ENCODE peak calls at places on chromosomes 13 and 19, in seven cellular contexts. One of them, this sample, is unnamed.

GRCh38 chr13:51211910-51212309 is 10.3 kb upstream of the FAM124A start:
- DNase-seq in K562: no peak
- DNase-seq in fibroblast of lung: no peak
- DNase-seq in A549: no peak
- DNase-seq in pancreas: no peak
- DNase-seq in Panc1: no peak
- DNase-seq in aorta: no peak
- DNase-seq in this sample: no peak

GRCh38 chr19:30287259-30287658 is 84.9 kb upstream of the ZNF536 start:
- DNase-seq in K562: no peak
- DNase-seq in fibroblast of lung: no peak
- DNase-seq in A549: no peak
- DNase-seq in pancreas: no peak
- DNase-seq in Panc1: no peak
- DNase-seq in aorta: no peak
- DNase-seq in this sample: no peak

GRCh38 chr13:76783798-76784197 is 102.4 kb downstream of the KCTD12 start:
- DNase-seq in K562: no peak
- DNase-seq in fibroblast of lung: no peak
- DNase-seq in A549: no peak
- DNase-seq in pancreas: no peak
- DNase-seq in Panc1: no peak
- DNase-seq in aorta: no peak
- DNase-seq in this sample: no peak

GRCh38 chr13:66844933-66845332 is 385.2 kb downstream of the PCDH9 start:
- DNase-seq in K562: no peak
- DNase-seq in fibroblast of lung: no peak
- DNase-seq in A549: no peak
- DNase-seq in pancreas: no peak
- DNase-seq in Panc1: no peak
- DNase-seq in aorta: no peak
- DNase-seq in this sample: no peak

GRCh38 chr13:98509271-98510155 is 67.4 kb downstream of the STK24 start:
- DNase-seq in K562: peak; percentile 80
- DNase-seq in fibroblast of lung: peak; percentile 89
- DNase-seq in A549: peak; percentile 76
- DNase-seq in pancreas: no peak
- DNase-seq in Panc1: no peak
- DNase-seq in aorta: peak; percentile 81
- DNase-seq in this sample: no peak

GRCh38 chr19:54421521-54421920 is 6.3 kb downstream of the TTYH1 start:
- DNase-seq in K562: peak; percentile 1
- DNase-seq in fibroblast of lung: no peak
- DNase-seq in A549: no peak
- DNase-seq in pancreas: no peak
- DNase-seq in Panc1: no peak
- DNase-seq in aorta: no peak
- DNase-seq in this sample: no peak

GRCh38 chr19:28700176-28700575 is 512.8 kb downstream of the UQCRFS1 start:
- DNase-seq in K562: no peak
- DNase-seq in fibroblast of lung: no peak
- DNase-seq in A549: no peak
- DNase-seq in pancreas: no peak
- DNase-seq in Panc1: no peak
- DNase-seq in aorta: no peak
- DNase-seq in this sample: no peak

GRCh38 chr19:10797078-10797477 is 38.9 kb downstream of the TMED1 start:
- DNase-seq in K562: no peak
- DNase-seq in fibroblast of lung: no peak
- DNase-seq in A549: no peak
- DNase-seq in pancreas: no peak
- DNase-seq in Panc1: no peak
- DNase-seq in aorta: no peak
- DNase-seq in this sample: no peak

GRCh38 chr19:33815410-33816340 is 19.0 kb downstream of the KCTD15 start:
- DNase-seq in K562: no peak
- DNase-seq in fibroblast of lung: peak; percentile 49
- DNase-seq in A549: no peak
- DNase-seq in pancreas: peak; percentile 12
- DNase-seq in Panc1: no peak
- DNase-seq in aorta: no peak
- DNase-seq in this sample: no peak

GRCh38 chr13:49436890-49437289 is 7.0 kb downstream of the CAB39L start:
- DNase-seq in K562: no peak
- DNase-seq in fibroblast of lung: peak; percentile 43
- DNase-seq in A549: peak; percentile 34
- DNase-seq in pancreas: no peak
- DNase-seq in Panc1: no peak
- DNase-seq in aorta: peak; percentile 70
- DNase-seq in this sample: no peak

GRCh38 chr19:3679138-3679537 is 21.1 kb downstream of the PIP5K1C start:
- DNase-seq in K562: no peak
- DNase-seq in fibroblast of lung: no peak
- DNase-seq in A549: no peak
- DNase-seq in pancreas: no peak
- DNase-seq in Panc1: no peak
- DNase-seq in aorta: no peak
- DNase-seq in this sample: no peak

GRCh38 chr13:102799544-102800144 is 725 bp downstream of the BIVM start:
- DNase-seq in K562: peak; percentile 23
- DNase-seq in fibroblast of lung: peak; percentile 35
- DNase-seq in A549: peak; percentile 25
- DNase-seq in pancreas: peak; percentile 84
- DNase-seq in Panc1: no peak
- DNase-seq in aorta: peak; percentile 60
- DNase-seq in this sample: peak; percentile 53

GRCh38 chr13:21048901-21049655 is 12.3 kb downstream of the LATS2 start:
- DNase-seq in K562: no peak
- DNase-seq in fibroblast of lung: no peak
- DNase-seq in A549: no peak
- DNase-seq in pancreas: no peak
- DNase-seq in Panc1: no peak
- DNase-seq in aorta: no peak
- DNase-seq in this sample: no peak

GRCh38 chr13:21047591-21048282 is 13.6 kb downstream of the LATS2 start:
- DNase-seq in K562: no peak
- DNase-seq in fibroblast of lung: no peak
- DNase-seq in A549: no peak
- DNase-seq in pancreas: no peak
- DNase-seq in Panc1: no peak
- DNase-seq in aorta: no peak
- DNase-seq in this sample: no peak

GRCh38 chr13:21045101-21045500 is 16.3 kb downstream of the LATS2 start:
- DNase-seq in K562: no peak
- DNase-seq in fibroblast of lung: no peak
- DNase-seq in A549: no peak
- DNase-seq in pancreas: no peak
- DNase-seq in Panc1: no peak
- DNase-seq in aorta: no peak
- DNase-seq in this sample: no peak

GRCh38 chr13:21046203-21046602 is 15.2 kb downstream of the LATS2 start:
- DNase-seq in K562: no peak
- DNase-seq in fibroblast of lung: no peak
- DNase-seq in A549: no peak
- DNase-seq in pancreas: no peak
- DNase-seq in Panc1: no peak
- DNase-seq in aorta: no peak
- DNase-seq in this sample: no peak

GRCh38 chr13:21047087-21047486 is 14.3 kb downstream of the LATS2 start:
- DNase-seq in K562: no peak
- DNase-seq in fibroblast of lung: no peak
- DNase-seq in A549: no peak
- DNase-seq in pancreas: no peak
- DNase-seq in Panc1: no peak
- DNase-seq in aorta: no peak
- DNase-seq in this sample: no peak
- H3K4me1 ChIP-seq in K562: no peaks in the 10 kb centered on the region
- H3K4me1 ChIP-seq in fibroblast of lung: peaks cover 10% of the 10 kb centered on the region
- H3K4me1 ChIP-seq in A549: no peaks in the 10 kb centered on the region
- H3K4me1 ChIP-seq in pancreas: no peaks in the 10 kb centered on the region
- H3K4me1 ChIP-seq in Panc1: peaks cover 2% of the 10 kb centered on the region
- H3K4me1 ChIP-seq in aorta: no peaks in the 10 kb centered on the region
- H3K4me1 ChIP-seq in this sample: peaks cover 95% of the 10 kb centered on the region

GRCh38 chr19:6271721-6272410 is 7.9 kb downstream of the MLLT1 start:
- DNase-seq in K562: peak; percentile 73
- DNase-seq in fibroblast of lung: peak; percentile 82
- DNase-seq in A549: no peak
- DNase-seq in pancreas: peak; percentile 92
- DNase-seq in Panc1: no peak
- DNase-seq in aorta: peak; percentile 77
- DNase-seq in this sample: peak; percentile 92

GRCh38 chr19:6271251-6271650 is 8.5 kb downstream of the MLLT1 start:
- DNase-seq in K562: peak; percentile 56
- DNase-seq in fibroblast of lung: peak; percentile 34
- DNase-seq in A549: no peak
- DNase-seq in pancreas: no peak
- DNase-seq in Panc1: no peak
- DNase-seq in aorta: no peak
- DNase-seq in this sample: no peak

GRCh38 chr19:6270822-6271221 is 9.0 kb downstream of the MLLT1 start:
- DNase-seq in K562: no peak
- DNase-seq in fibroblast of lung: no peak
- DNase-seq in A549: no peak
- DNase-seq in pancreas: no peak
- DNase-seq in Panc1: no peak
- DNase-seq in aorta: no peak
- DNase-seq in this sample: no peak

GRCh38 chr19:6269101-6269886 is 10.5 kb downstream of the MLLT1 start:
- DNase-seq in K562: no peak
- DNase-seq in fibroblast of lung: no peak
- DNase-seq in A549: no peak
- DNase-seq in pancreas: no peak
- DNase-seq in Panc1: no peak
- DNase-seq in aorta: no peak
- DNase-seq in this sample: no peak

GRCh38 chr19:6270076-6270745 is 9.6 kb downstream of the MLLT1 start:
- DNase-seq in K562: no peak
- DNase-seq in fibroblast of lung: no peak
- DNase-seq in A549: no peak
- DNase-seq in pancreas: no peak
- DNase-seq in Panc1: no peak
- DNase-seq in aorta: no peak
- DNase-seq in this sample: no peak
- H3K4me1 ChIP-seq in K562: peaks cover 62% of the 10 kb centered on the region
- H3K4me1 ChIP-seq in fibroblast of lung: peaks cover 38% of the 10 kb centered on the region
- H3K4me1 ChIP-seq in A549: peaks cover 7% of the 10 kb centered on the region
- H3K4me1 ChIP-seq in pancreas: peaks cover 44% of the 10 kb centered on the region
- H3K4me1 ChIP-seq in Panc1: peaks cover 18% of the 10 kb centered on the region
- H3K4me1 ChIP-seq in aorta: no peaks in the 10 kb centered on the region
- H3K4me1 ChIP-seq in this sample: peaks cover 47% of the 10 kb centered on the region

GRCh38 chr13:25847145-25847544 is 204.7 kb downstream of the SHISA2 start:
- DNase-seq in K562: no peak
- DNase-seq in fibroblast of lung: no peak
- DNase-seq in A549: no peak
- DNase-seq in pancreas: no peak
- DNase-seq in Panc1: no peak
- DNase-seq in aorta: no peak
- DNase-seq in this sample: no peak
- H3K4me1 ChIP-seq in K562: no peaks in the 10 kb centered on the region
- H3K4me1 ChIP-seq in fibroblast of lung: no peaks in the 10 kb centered on the region
- H3K4me1 ChIP-seq in A549: no peaks in the 10 kb centered on the region
- H3K4me1 ChIP-seq in pancreas: no peaks in the 10 kb centered on the region
- H3K4me1 ChIP-seq in Panc1: no peaks in the 10 kb centered on the region
- H3K4me1 ChIP-seq in aorta: no peaks in the 10 kb centered on the region
- H3K4me1 ChIP-seq in this sample: no peaks in the 10 kb centered on the region

GRCh38 chr13:30400376-30400775 is 21.9 kb upstream of the UBE2L5 start:
- DNase-seq in K562: no peak
- DNase-seq in fibroblast of lung: no peak
- DNase-seq in A549: no peak
- DNase-seq in pancreas: no peak
- DNase-seq in Panc1: no peak
- DNase-seq in aorta: no peak
- DNase-seq in this sample: no peak
- H3K4me1 ChIP-seq in K562: no peaks in the 10 kb centered on the region
- H3K4me1 ChIP-seq in fibroblast of lung: no peaks in the 10 kb centered on the region
- H3K4me1 ChIP-seq in A549: peaks cover 6% of the 10 kb centered on the region
- H3K4me1 ChIP-seq in pancreas: no peaks in the 10 kb centered on the region
- H3K4me1 ChIP-seq in Panc1: no peaks in the 10 kb centered on the region
- H3K4me1 ChIP-seq in aorta: no peaks in the 10 kb centered on the region
- H3K4me1 ChIP-seq in this sample: peaks cover 13% of the 10 kb centered on the region

DNA sequence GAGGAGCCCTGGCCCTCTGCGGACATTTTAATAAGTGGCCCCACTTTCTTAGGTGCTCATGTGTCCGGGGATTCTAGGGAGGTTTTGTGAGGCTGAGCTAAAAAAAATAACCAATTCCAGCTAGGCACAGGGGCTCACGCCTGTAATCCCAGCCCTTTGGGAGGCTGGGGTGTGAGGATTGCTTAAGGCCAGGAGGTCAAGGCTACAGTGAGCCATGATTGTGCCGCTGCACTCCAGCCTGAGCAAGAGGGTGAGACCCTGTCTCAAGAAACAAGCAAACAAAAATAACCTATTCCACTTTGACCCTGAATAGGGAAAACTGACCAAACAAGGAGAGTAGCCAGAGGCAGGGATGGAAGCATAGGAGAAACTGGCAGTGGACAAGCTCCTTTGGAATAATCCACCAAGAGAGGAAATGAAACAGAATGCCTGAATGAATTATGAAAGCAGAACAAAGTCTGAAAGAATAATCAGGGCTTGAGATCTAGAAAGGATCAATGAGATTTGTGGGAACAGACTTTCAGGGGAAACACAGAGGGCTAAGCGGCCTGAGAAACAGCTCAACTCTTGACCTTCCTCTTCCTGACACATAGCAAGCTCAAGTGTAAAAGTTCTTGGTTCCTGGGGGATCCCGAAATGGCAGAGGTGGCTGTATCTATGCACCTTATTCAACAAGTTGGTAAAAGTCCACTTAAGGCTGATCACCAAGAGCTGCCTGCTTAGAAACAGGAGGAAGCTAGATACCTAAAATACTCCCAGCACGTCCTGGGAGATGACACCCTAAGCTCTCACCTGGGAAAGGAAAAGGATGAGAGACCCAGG is 30.1 kb upstream of the FFAR2 start:
- DNase-seq in K562: no peak
- DNase-seq in fibroblast of lung: no peak
- DNase-seq in A549: no peak
- DNase-seq in pancreas: no peak
- DNase-seq in Panc1: no peak
- DNase-seq in aorta: no peak
- DNase-seq in this sample: no peak
- H3K4me1 ChIP-seq in K562: peaks cover 6% of the 10 kb centered on the region
- H3K4me1 ChIP-seq in fibroblast of lung: no peaks in the 10 kb centered on the region
- H3K4me1 ChIP-seq in A549: peaks cover 8% of the 10 kb centered on the region
- H3K4me1 ChIP-seq in pancreas: no peaks in the 10 kb centered on the region
- H3K4me1 ChIP-seq in Panc1: no peaks in the 10 kb centered on the region
- H3K4me1 ChIP-seq in aorta: no peaks in the 10 kb centered on the region
- H3K4me1 ChIP-seq in this sample: no peaks in the 10 kb centered on the region

GRCh38 chr13:44031555-44031954 is 151.9 kb downstream of the LACC1 start:
- DNase-seq in K562: no peak
- DNase-seq in fibroblast of lung: no peak
- DNase-seq in A549: no peak
- DNase-seq in pancreas: no peak
- DNase-seq in Panc1: no peak
- DNase-seq in aorta: no peak
- DNase-seq in this sample: no peak
- H3K4me1 ChIP-seq in K562: no peaks in the 10 kb centered on the region
- H3K4me1 ChIP-seq in fibroblast of lung: no peaks in the 10 kb centered on the region
- H3K4me1 ChIP-seq in A549: no peaks in the 10 kb centered on the region
- H3K4me1 ChIP-seq in pancreas: no peaks in the 10 kb centered on the region
- H3K4me1 ChIP-seq in Panc1: no peaks in the 10 kb centered on the region
- H3K4me1 ChIP-seq in aorta: no peaks in the 10 kb centered on the region
- H3K4me1 ChIP-seq in this sample: no peaks in the 10 kb centered on the region

This sample was measured in heart right ventricle.